ENCODE peak calls at places on chromosomes 4 and X, in nine cellular contexts. P is naive thymus-derived CD8-positive, alpha-beta T cell; I is cardiac fibroblast; R is AG04449; F is effector memory CD4-positive, alpha-beta T cell; S is A549; L is cardiac muscle cell; H is glutamatergic neuron; D is stimulated activated CD8-positive, alpha-beta memory T cell treated with anti-CD3 and anti-CD28 coated beads, Interleukin-7, amount 100 ng/mL, for 4 hours. V is an unnamed sample.
A peak's percentile ranks its signal among the peaks of the same experiment; 100 is the strongest.

GRCh38 chr4:97330915-97331314 is 812.4 kb downstream of the STPG2 start:
- DNase-seq in L (no peak), R (no peak), S (no peak), H (no peak), F (no peak), I (no peak), P (no peak), D (no peak), V (no peak)

GRCh38 chr4:16294455-16294854 is 68.2 kb upstream of the TAPT1 start:
- DNase-seq in R (peak; percentile 12), S (no peak), H (no peak), P (no peak), F (no peak), D (no peak), L (no peak), I (no peak), V (no peak)

GRCh38 chr4:23373269-23373668 is 516.6 kb downstream of the PPARGC1A start:
- DNase-seq in I (peak; percentile 63), S (peak; percentile 43), H (no peak), P (no peak), L (peak; percentile 87), F (no peak), D (peak; percentile 1), R (no peak), V (peak; percentile 63)

GRCh38 chrX:112687189-112687691 is 7.5 kb upstream of the LHFPL1 start:
- DNase-seq in F (no peak), H (no peak), L (no peak), R (peak; percentile 75), I (peak; percentile 53), D (no peak), S (no peak), P (no peak), V (no peak)

GRCh38 chr4:155667538-155668511 is 1.2 kb downstream of the GUCY1A1 start:
- DNase-seq in F (no peak), P (peak; percentile 55), H (peak; percentile 66), L (peak; percentile 80), R (no peak), S (peak; percentile 1), I (peak; percentile 47), D (no peak), V (peak; percentile 46)

GRCh38 chr4:122663814-122664610 is 43.1 kb upstream of the IL21 start:
- DNase-seq in P (no peak), H (no peak), I (peak; percentile 35), L (no peak), F (no peak), S (no peak), D (no peak), R (no peak), V (no peak)

GRCh38 chr4:157076578-157076947 is 613 bp downstream of the GLRB start:
- DNase-seq in L (no peak), R (no peak), I (no peak), H (peak; percentile 21), S (no peak), D (no peak), P (no peak), F (no peak), V (peak; percentile 38)

GRCh38 chr4:16775411-16776154 is 122.9 kb downstream of the LDB2 start:
- DNase-seq in S (no peak), F (no peak), I (no peak), P (no peak), H (no peak), R (no peak), D (no peak), L (no peak), V (no peak)

GRCh38 chrX:134529481-134529880 is 69.5 kb downstream of the HPRT1 start:
- DNase-seq in P (no peak), H (no peak), S (no peak), F (no peak), R (no peak), D (no peak), L (no peak), I (no peak), V (no peak)

GRCh38 chrX:12007881-12008280 is 130.4 kb upstream of the FRMPD4 start:
- DNase-seq in L (no peak), H (no peak), R (no peak), D (no peak), I (peak; percentile 70), F (no peak), S (peak; percentile 68), P (no peak), V (no peak)

GRCh38 chr4:168631241-168632151 is 134.6 kb downstream of the PALLD start:
- DNase-seq in R (no peak), H (peak; percentile 80), I (peak; percentile 70), D (no peak), S (peak; percentile 73), F (no peak), P (no peak), L (peak; percentile 93), V (peak; percentile 59)

GRCh38 chrX:6644411-6644810 is 109.5 kb upstream of the VCX3A start:
- DNase-seq in F (no peak), R (no peak), I (no peak), S (peak; percentile 1), P (no peak), H (no peak), L (no peak), D (no peak), V (peak; percentile 14)

GRCh38 chr4:78689700-78690318 is 86.3 kb upstream of the BMP2K start:
- DNase-seq in H (no peak), L (no peak), R (no peak), P (no peak), I (no peak), D (no peak), F (no peak), S (peak; percentile 6), V (no peak)

GRCh38 chrX:107565916-107566602 is 62.3 kb upstream of the PRPS1 start:
- DNase-seq in F (no peak), H (no peak), R (no peak), L (peak; percentile 82), D (no peak), I (peak; percentile 36), S (peak; percentile 30), P (no peak), V (no peak)

GRCh38 chr4:38531126-38531737 is 132.8 kb upstream of the KLF3 start:
- DNase-seq in S (no peak), D (no peak), R (no peak), F (no peak), P (no peak), L (peak; percentile 40), H (no peak), I (peak; percentile 32), V (no peak)

GRCh38 chrX:47796433-47796906 is 40.2 kb upstream of the ZNF81 start:
- DNase-seq in L (no peak), I (peak; percentile 74), R (no peak), P (no peak), H (no peak), F (no peak), D (no peak), S (no peak), V (peak; percentile 13)

GRCh38 chr4:7004331-7004730 is 38.8 kb upstream of the TADA2B start:
- DNase-seq in I (no peak), L (no peak), D (no peak), S (no peak), R (peak; percentile 45), F (no peak), P (no peak), H (no peak), V (no peak)

GRCh38 chrX:153648358-153649177 is 1.6 kb downstream of the DUSP9 start:
- DNase-seq in L (no peak), P (peak; percentile 31), D (no peak), I (no peak), S (no peak), R (no peak), H (no peak), F (no peak), V (no peak)

GRCh38 chrX:69538321-69538876 is 34.3 kb downstream of the NALF2 start:
- DNase-seq in H (peak; percentile 81), F (peak; percentile 28), L (peak; percentile 77), P (peak; percentile 75), R (no peak), I (peak; percentile 72), S (peak; percentile 61), D (peak; percentile 39), V (peak; percentile 81)

GRCh38 chr4:158850800-158851644 is 82.2 kb downstream of the FNIP2 start:
- DNase-seq in D (no peak), H (no peak), R (no peak), P (no peak), F (no peak), S (no peak), L (peak; percentile 53), I (peak; percentile 65), V (no peak)

GRCh38 chrX:154121961-154122360 is 22.1 kb upstream of the OPN1LW start:
- DNase-seq in S (no peak), I (no peak), H (no peak), F (no peak), R (no peak), D (no peak), P (no peak), L (no peak), V (no peak)

GRCh38 chr4:113012776-113013175 is 36.7 kb upstream of the ANK2 start:
- DNase-seq in L (peak; percentile 44), I (peak; percentile 8), D (no peak), S (no peak), R (no peak), H (no peak), P (no peak), F (no peak), V (no peak)

GRCh38 chr4:6972375-6972650 is 62.7 kb downstream of the TBC1D14 start:
- DNase-seq in R (no peak), I (no peak), D (no peak), P (no peak), S (no peak), F (no peak), L (no peak), H (no peak), V (no peak)

GRCh38 chrX:142998447-142999208 is 27.1 kb upstream of the SPANXN4 start:
- DNase-seq in F (no peak), D (no peak), H (no peak), L (no peak), I (peak; percentile 1), S (no peak), P (no peak), R (no peak), V (no peak)

GRCh38 chrX:154082396-154083133 is 15.0 kb downstream of the MECP2 start:
- DNase-seq in H (no peak), F (no peak), R (peak; percentile 14), L (no peak), S (peak; percentile 30), D (no peak), P (no peak), I (peak; percentile 68), V (no peak)

GRCh38 chrX:131393426-131393825 is 104.3 kb upstream of the IGSF1 start:
- DNase-seq in D (no peak), R (no peak), F (no peak), L (no peak), S (no peak), H (no peak), P (no peak), I (no peak), V (no peak)

GRCh38 chrX:115393271-115393670 is 103.8 kb downstream of the LUZP4 start:
- DNase-seq in R (no peak), L (peak; percentile 35), I (peak; percentile 83), D (no peak), H (no peak), P (no peak), S (peak; percentile 14), F (no peak), V (no peak)

GRCh38 chrX:106281383-106281782 is 113.3 kb downstream of the PWWP3B start:
- DNase-seq in L (no peak), D (no peak), S (no peak), F (no peak), I (no peak), H (no peak), P (no peak), R (no peak), V (no peak)

GRCh38 chr4:87306056-87306455 is 16.6 kb downstream of the HSD17B13 start:
- DNase-seq in S (no peak), D (no peak), R (no peak), H (no peak), I (no peak), L (no peak), P (no peak), F (no peak), V (no peak)

GRCh38 chrX:15849555-15849954 is 5.1 kb downstream of the AP1S2 start:
- DNase-seq in D (no peak), I (peak; percentile 28), L (peak; percentile 45), S (no peak), H (no peak), F (no peak), P (no peak), R (no peak), V (no peak)

V was measured in testis.